ENCODE peak calls at places on chromosome 12, in four cellular contexts. C, W, K and S are unnamed samples.

GRCh38 chr12:90274407-90274806 is 565.8 kb upstream of the ATP2B1 start:
- DNase-seq in C (no peak), K (no peak), W (no peak), S (no peak)

GRCh38 chr12:115506822-115507629 is 770.5 kb downstream of the MED13L start:
- DNase-seq in C (no peak), K (peak; percentile 9), W (no peak), S (no peak)

GRCh38 chr12:98469108-98469507 is 46.3 kb upstream of the TMPO start:
- DNase-seq in W (no peak), K (no peak), C (no peak), S (no peak)

GRCh38 chr12:58148405-58148804 is 207.0 kb downstream of the ATP23 start:
- DNase-seq in W (no peak), K (peak; percentile 98), C (no peak), S (no peak)

GRCh38 chr12:77569876-77570275 is 260.8 kb upstream of the NAV3 start:
- DNase-seq in W (no peak), C (no peak), K (no peak), S (no peak)

GRCh38 chr12:115960-116915 is 49.7 kb downstream of the IQSEC3 start:
- DNase-seq in K (no peak), W (no peak), C (no peak), S (no peak)

GRCh38 chr12:1859643-1860042 is 39.3 kb downstream of the LRTM2 start:
- DNase-seq in K (peak; percentile 94), W (no peak), C (no peak), S (no peak)

GRCh38 chr12:51591020-51591901 is at the start of gene SCN8A:
- DNase-seq in C (peak; percentile 27), K (peak; percentile 48), W (peak; percentile 53), S (peak; percentile 23)

GRCh38 chr12:5407457-5407856 is 24.5 kb upstream of the NTF3 start:
- DNase-seq in W (no peak), C (no peak), K (peak; percentile 45), S (no peak)

GRCh38 chr12:2640709-2641108 is 154.1 kb upstream of the FKBP4 start:
- DNase-seq in K (peak; percentile 94), W (no peak), C (peak; percentile 72), S (peak; percentile 79)

GRCh38 chr12:96398422-96399080 is 1.7 kb downstream of the CDK17 start:
- DNase-seq in K (no peak), C (no peak), W (no peak), S (no peak)

GRCh38 chr12:42422785-42423184 is 96.8 kb downstream of the PPHLN1 start:
- DNase-seq in C (no peak), W (no peak), K (no peak), S (no peak)

GRCh38 chr12:69738351-69739286 is at the start of gene RAB3IP:
- DNase-seq in C (peak; percentile 90), W (peak; percentile 97), K (peak; percentile 75), S (peak; percentile 94)

GRCh38 chr12:113088971-113089756 is 32.6 kb downstream of the DTX1 start:
- DNase-seq in W (peak; percentile 54), C (no peak), K (no peak), S (no peak)

GRCh38 chr12:26327975-26328635 is 132.7 kb downstream of the SSPN start:
- DNase-seq in W (no peak), C (no peak), K (no peak), S (no peak)

GRCh38 chr12:69057742-69058141 is 124.8 kb upstream of the CPM start:
- DNase-seq in W (no peak), K (no peak), C (peak; percentile 25), S (peak; percentile 49)

GRCh38 chr12:28958553-28959195 is 190.4 kb upstream of the FAR2 start:
- DNase-seq in K (peak; percentile 58), W (no peak), C (no peak), S (no peak)

GRCh38 chr12:108371801-108372344 is 32.8 kb upstream of the CMKLR1 start:
- DNase-seq in W (no peak), K (peak; percentile 52), C (no peak), S (no peak)

GRCh38 chr12:22255097-22255496 is 79.4 kb downstream of the ST8SIA1 start:
- DNase-seq in W (no peak), K (peak; percentile 77), C (no peak), S (no peak)

GRCh38 chr12:2264622-2265306 is 212.0 kb downstream of the CACNA1C start:
- DNase-seq in C (peak; percentile 67), K (peak; percentile 95), W (no peak), S (no peak)

GRCh38 chr12:113422030-113422900 is at the start of gene SDSL:
- DNase-seq in C (peak; percentile 60), K (peak; percentile 96), W (no peak), S (peak; percentile 69)